ENCODE peak calls at places on chromosomes 7 and 10, in eight cellular contexts. Y, M, V, H, A, N, Q and I are unnamed samples.
A peak's percentile ranks its signal among the peaks of the same experiment; 100 is the strongest.

GRCh38 chr7:81333004-81333403 is 414.2 kb upstream of the SEMA3C start:
- DNase-seq in Y (peak; percentile 2), M (no peak), V (no peak), H (peak; percentile 16), A (no peak), N (peak; percentile 64), Q (no peak), I (no peak)

GRCh38 chr10:124632064-124632531 is 112.1 kb downstream of the FAM53B start:
- DNase-seq in Y (no peak), M (peak; percentile 36), V (peak; percentile 56), H (no peak), A (peak; percentile 55), N (no peak), Q (peak; percentile 32), I (no peak)

GRCh38 chr7:45701701-45702460 is 127.7 kb downstream of the ADCY1 start:
- DNase-seq in Y (no peak), M (no peak), V (no peak), H (no peak), A (no peak), N (no peak), Q (no peak), I (no peak)

GRCh38 chr10:118108194-118109026 is 61.7 kb upstream of the RAB11FIP2 start:
- DNase-seq in Y (no peak), M (no peak), V (no peak), H (no peak), A (no peak), N (no peak), Q (no peak), I (no peak)

GRCh38 chr10:47087667-47088066 is 176.4 kb downstream of the PTPN20 start:
- DNase-seq in Y (no peak), M (no peak), V (no peak), H (no peak), A (no peak), N (no peak), Q (no peak), I (peak; percentile 82)

GRCh38 chr7:1475991-1476390 is 16.7 kb upstream of the MICALL2 start:
- DNase-seq in Y (no peak), M (no peak), V (no peak), H (no peak), A (no peak), N (no peak), Q (no peak), I (no peak)

GRCh38 chr7:3215624-3216585 is 85.1 kb upstream of the SDK1 start:
- DNase-seq in Y (no peak), M (no peak), V (no peak), H (no peak), A (no peak), N (no peak), Q (no peak), I (no peak)

GRCh38 chr7:99422625-99423024 is 13.9 kb downstream of the BUD31 start:
- DNase-seq in Y (no peak), M (no peak), V (no peak), H (no peak), A (no peak), N (no peak), Q (peak; percentile 69), I (no peak)

GRCh38 chr10:71921319-71922027 is 42.7 kb upstream of the CHST3 start:
- DNase-seq in Y (no peak), M (no peak), V (no peak), H (no peak), A (peak; percentile 63), N (peak; percentile 10), Q (peak; percentile 0), I (no peak)

GRCh38 chr10:28631896-28632596 is 45.3 kb upstream of the BAMBI start:
- DNase-seq in Y (peak; percentile 63), M (no peak), V (no peak), H (peak; percentile 45), A (no peak), N (peak; percentile 40), Q (no peak), I (no peak)

GRCh38 chr7:78301361-78301760 is 502.8 kb downstream of the PHTF2 start:
- DNase-seq in Y (no peak), M (no peak), V (no peak), H (peak; percentile 23), A (no peak), N (peak; percentile 1), Q (no peak), I (no peak)

GRCh38 chr7:41886257-41886905 is 183.5 kb upstream of the INHBA start:
- DNase-seq in Y (no peak), M (no peak), V (no peak), H (no peak), A (peak; percentile 26), N (peak; percentile 91), Q (no peak), I (no peak)

GRCh38 chr10:77943086-77943901 is 16.7 kb upstream of the DLG5 start:
- DNase-seq in Y (peak; percentile 73), M (no peak), V (no peak), H (peak; percentile 84), A (no peak), N (peak; percentile 80), Q (no peak), I (no peak)

GRCh38 chr10:133391761-133392518 is 2.0 kb upstream of the MTG1 start:
- DNase-seq in Y (no peak), M (no peak), V (no peak), H (no peak), A (no peak), N (no peak), Q (no peak), I (no peak)

GRCh38 chr7:107332488-107333269 is 137.2 kb upstream of the GPR22 start:
- DNase-seq in Y (no peak), M (no peak), V (no peak), H (no peak), A (no peak), N (no peak), Q (no peak), I (peak; percentile 88)

GRCh38 chr10:4107328-4107851 is 322.4 kb upstream of the KLF6 start:
- DNase-seq in Y (no peak), M (no peak), V (no peak), H (no peak), A (no peak), N (no peak), Q (no peak), I (no peak)

GRCh38 chr7:38462819-38463218 is 168.4 kb downstream of the AMPH start:
- DNase-seq in Y (no peak), M (no peak), V (no peak), H (no peak), A (no peak), N (no peak), Q (no peak), I (no peak)

GRCh38 chr10:122553341-122553740 is 7.2 kb upstream of the DMBT1 start:
- DNase-seq in Y (no peak), M (no peak), V (no peak), H (no peak), A (no peak), N (no peak), Q (no peak), I (no peak)

GRCh38 chr10:90849956-90850749 is 7.7 kb downstream of the HTR7 start:
- DNase-seq in Y (peak; percentile 3), M (no peak), V (no peak), H (no peak), A (no peak), N (peak; percentile 81), Q (no peak), I (no peak)

GRCh38 chr10:77564781-77565589 is 72.6 kb downstream of the KCNMA1 start:
- DNase-seq in Y (no peak), M (no peak), V (no peak), H (no peak), A (no peak), N (peak; percentile 71), Q (no peak), I (no peak)

GRCh38 chr7:129017933-129018538 is 36.9 kb downstream of the TNPO3 start:
- DNase-seq in Y (no peak), M (no peak), V (no peak), H (no peak), A (no peak), N (no peak), Q (no peak), I (no peak)

GRCh38 chr7:106071999-106072714 is 40.0 kb downstream of the SYPL1 start:
- DNase-seq in Y (no peak), M (no peak), V (no peak), H (no peak), A (no peak), N (no peak), Q (peak; percentile 90), I (no peak)

GRCh38 chr10:119686465-119687191 is 35.4 kb downstream of the BAG3 start:
- DNase-seq in Y (peak; percentile 91), M (peak; percentile 77), V (peak; percentile 88), H (no peak), A (peak; percentile 81), N (peak; percentile 99), Q (peak; percentile 43), I (peak; percentile 74)

GRCh38 chr10:7561216-7561893 is 105.4 kb downstream of the ITIH5 start:
- DNase-seq in Y (no peak), M (no peak), V (no peak), H (no peak), A (peak; percentile 49), N (no peak), Q (no peak), I (no peak)

GRCh38 chr7:41247128-41247865 is 455.6 kb downstream of the INHBA start:
- DNase-seq in Y (no peak), M (no peak), V (no peak), H (peak; percentile 44), A (no peak), N (peak; percentile 82), Q (no peak), I (no peak)

GRCh38 chr10:132209130-132209529 is 22.4 kb downstream of the DPYSL4 start:
- DNase-seq in Y (no peak), M (no peak), V (no peak), H (no peak), A (no peak), N (peak; percentile 10), Q (no peak), I (no peak)

GRCh38 chr10:92327445-92328433 is 36.8 kb downstream of the MARCHF5 start:
- DNase-seq in Y (no peak), M (no peak), V (no peak), H (no peak), A (no peak), N (no peak), Q (no peak), I (no peak)

GRCh38 chr7:64640504-64640903 is 25.4 kb upstream of the ZNF107 start:
- DNase-seq in Y (no peak), M (no peak), V (no peak), H (no peak), A (no peak), N (no peak), Q (no peak), I (no peak)

GRCh38 chr10:131569851-131570715 is 258.6 kb upstream of the TCERG1L start:
- DNase-seq in Y (no peak), M (no peak), V (no peak), H (no peak), A (no peak), N (no peak), Q (no peak), I (no peak)

GRCh38 chr7:108497082-108497725 is 28.7 kb downstream of the PNPLA8 start:
- DNase-seq in Y (peak; percentile 71), M (peak; percentile 44), V (peak; percentile 14), H (peak; percentile 1), A (peak; percentile 8), N (peak; percentile 63), Q (peak; percentile 42), I (peak; percentile 72)

GRCh38 chr7:50821457-50821977 is 38.8 kb upstream of the GRB10 start:
- DNase-seq in Y (no peak), M (no peak), V (no peak), H (no peak), A (no peak), N (no peak), Q (peak; percentile 4), I (no peak)

GRCh38 chr10:43627942-43628341 is 20.7 kb downstream of the ZNF32 start:
- DNase-seq in Y (peak; percentile 31), M (no peak), V (no peak), H (no peak), A (no peak), N (no peak), Q (no peak), I (no peak)